ENCODE peak calls at places on chromosomes 11 and 22, in seven cellular contexts. J is left lung; B is HCT116; K is right lobe of liver; O is A549; M is CD8-positive, alpha-beta T cell; S is body of pancreas. A is an unnamed sample.
A peak's percentile ranks its signal among the peaks of the same experiment; 100 is the strongest.

GRCh38 chr22:16845881-16846280 is 20.7 kb upstream of the XKR3 start:
- ATAC-seq in M (no peak), B (no peak), O (no peak), J (no peak), K (peak; percentile 36), S (no peak), A (no peak)

GRCh38 chr11:89613916-89614315 is 96.2 kb upstream of the TRIM77 start:
- ATAC-seq in M (no peak), B (no peak), S (no peak), O (no peak), K (no peak), J (no peak), A (no peak)

GRCh38 chr11:8359521-8359920 is 95.8 kb upstream of the LMO1 start:
- ATAC-seq in J (no peak), O (no peak), B (no peak), S (no peak), K (no peak), M (no peak), A (no peak)

GRCh38 chr11:79661373-79661772 is 220.5 kb upstream of the TENM4 start:
- ATAC-seq in O (no peak), K (no peak), S (no peak), B (no peak), M (no peak), J (no peak), A (no peak)

GRCh38 chr22:26075233-26075632 is 94.0 kb upstream of the SEZ6L start:
- ATAC-seq in J (no peak), O (no peak), S (no peak), K (no peak), M (no peak), B (no peak), A (no peak)

GRCh38 chr11:10941429-10941828 is 83.6 kb upstream of the ZBED5 start:
- ATAC-seq in J (peak; percentile 65), S (no peak), B (no peak), M (no peak), O (no peak), K (no peak), A (no peak)

GRCh38 chr11:104352036-104352435 is 188.1 kb upstream of the PDGFD start:
- ATAC-seq in O (no peak), K (no peak), S (no peak), B (no peak), M (no peak), J (no peak), A (no peak)

GRCh38 chr11:56624661-56625110 is 10.0 kb upstream of the OR5M1 start:
- ATAC-seq in K (peak; percentile 74), O (peak; percentile 95), J (peak; percentile 98), M (no peak), B (no peak), S (peak; percentile 50), A (no peak)

GRCh38 chr11:103661185-103661584 is 375.3 kb upstream of the DDI1 start:
- ATAC-seq in O (no peak), S (peak; percentile 87), M (no peak), B (no peak), J (no peak), K (peak; percentile 92), A (no peak)

GRCh38 chr22:32697331-32697995 is 104.0 kb upstream of the TIMP3 start:
- ATAC-seq in S (no peak), O (no peak), B (no peak), K (no peak), J (no peak), M (no peak), A (no peak)

GRCh38 chr22:30459206-30460052 is 12.4 kb downstream of the SEC14L3 start:
- ATAC-seq in S (no peak), K (peak; percentile 10), J (no peak), O (no peak), M (peak; percentile 70), B (no peak), A (no peak)

GRCh38 chr11:115301029-115301428 is 203.2 kb downstream of the CADM1 start:
- ATAC-seq in O (no peak), M (no peak), B (no peak), S (no peak), J (no peak), K (no peak), A (no peak)

GRCh38 chr11:34468209-34468841 is 29.6 kb downstream of the CAT start:
- ATAC-seq in K (peak; percentile 70), B (peak; percentile 81), M (peak; percentile 76), S (peak; percentile 38), J (peak; percentile 78), O (no peak), A (no peak)

GRCh38 chr11:69620663-69621290 is 20.2 kb upstream of the CCND1 start:
- ATAC-seq in J (peak; percentile 93), O (no peak), K (no peak), B (no peak), S (no peak), M (no peak), A (no peak)

GRCh38 chr11:910044-910588 is 494 bp downstream of the CHID1 start:
- ATAC-seq in M (no peak), O (no peak), K (no peak), B (peak; percentile 20), S (peak; percentile 4), J (peak; percentile 7), A (no peak)

GRCh38 chr11:40306938-40307548 is 1152.4 kb downstream of the LRRC4C start:
- ATAC-seq in S (no peak), O (peak; percentile 71), B (no peak), K (peak; percentile 96), J (peak; percentile 86), M (no peak), A (no peak)

GRCh38 chr22:25623310-25623734 is 58.8 kb downstream of the GRK3 start:
- ATAC-seq in J (no peak), B (no peak), K (no peak), O (no peak), M (no peak), S (no peak), A (no peak)

GRCh38 chr11:133134561-133135173 is 397.6 kb downstream of the OPCML start:
- ATAC-seq in J (peak; percentile 93), S (peak; percentile 70), B (peak; percentile 61), K (peak; percentile 94), O (peak; percentile 47), M (no peak), A (no peak)

GRCh38 chr22:30408388-30409101 is 11.7 kb downstream of the SEC14L2 start:
- ATAC-seq in J (peak; percentile 47), K (no peak), O (peak; percentile 62), B (peak; percentile 87), M (peak; percentile 25), S (no peak), A (peak; percentile 48)

GRCh38 chr11:109870313-109870712 is 222.9 kb upstream of the ZC3H12C start:
- ATAC-seq in M (no peak), S (no peak), K (no peak), J (no peak), B (no peak), O (no peak), A (no peak)

GRCh38 chr11:44407211-44407996 is 97.5 kb upstream of the ALX4 start:
- ATAC-seq in M (no peak), O (no peak), B (no peak), S (no peak), J (no peak), K (no peak), A (no peak)

GRCh38 chr11:4146070-4146764 is 51.6 kb downstream of the RRM1 start:
- ATAC-seq in K (no peak), B (no peak), O (no peak), J (no peak), S (no peak), M (no peak), A (no peak)

GRCh38 chr11:102061276-102061675 is 14.0 kb downstream of the CFAP300 start:
- ATAC-seq in O (no peak), M (no peak), S (no peak), J (peak; percentile 63), K (peak; percentile 47), B (peak; percentile 69), A (no peak)

GRCh38 chr22:31530816-31531180 is 34.5 kb downstream of the SFI1 start:
- ATAC-seq in K (no peak), M (no peak), O (no peak), J (peak; percentile 45), B (no peak), S (no peak), A (peak; percentile 55)

GRCh38 chr22:42074153-42074750 is at the start of gene PHETA2:
- ATAC-seq in J (peak; percentile 2), O (no peak), K (no peak), B (no peak), M (no peak), S (peak; percentile 10), A (no peak)

GRCh38 chr11:111352935-111353695 is 26.0 kb downstream of the POU2AF1 start:
- ATAC-seq in K (no peak), M (no peak), J (peak; percentile 49), O (no peak), S (peak; percentile 84), B (no peak), A (no peak)

GRCh38 chr11:100434821-100435641 is 252.1 kb upstream of the ARHGAP42 start:
- ATAC-seq in S (no peak), B (no peak), M (no peak), J (no peak), O (no peak), K (no peak), A (no peak)
- H3K9me3 ChIP-seq in S (no peaks in the 10 kb centered on the region), B (no peaks in the 10 kb centered on the region), M (no peaks in the 10 kb centered on the region), J (peaks cover 6% of the 10 kb centered on the region), O (no peaks in the 10 kb centered on the region), K (no peaks in the 10 kb centered on the region), A (no peaks in the 10 kb centered on the region)

GRCh38 chr11:86193297-86194095 is 51.1 kb upstream of the EED start:
- ATAC-seq in B (peak; percentile 100), M (peak; percentile 100), O (peak; percentile 100), J (peak; percentile 99), K (peak; percentile 100), S (peak; percentile 99), A (peak; percentile 92)
- TF ChIP-seq CTCF in B (peak; percentile 85), M (peak; percentile 80), O (peak; percentile 85), J (peak; percentile 76), K (peak; percentile 79), S (peak; percentile 85), A (peak; percentile 85)

GRCh38 chr22:22538226-22538989 is 18.3 kb upstream of the ZNF280A start:
- ATAC-seq in S (no peak), M (no peak), O (no peak), K (no peak), J (no peak), B (no peak), A (no peak)
- H3K27ac ChIP-seq in S (no peak overlapping the region), M (no peak overlapping the region), O (no peak overlapping the region), K (no peak overlapping the region), J (no peak overlapping the region), B (no peak overlapping the region), A (no peak overlapping the region)

GRCh38 chr22:47624277-47625012 is 862.0 kb downstream of the TBC1D22A start:
- ATAC-seq in O (no peak), K (no peak), M (no peak), B (no peak), S (no peak), J (no peak), A (no peak)

GRCh38 chr22:47625013-47625385 is 862.5 kb downstream of the TBC1D22A start:
- ATAC-seq in O (no peak), J (no peak), S (no peak), M (no peak), K (no peak), B (no peak), A (no peak)

GRCh38 chr22:47623740-47624103 is 861.3 kb downstream of the TBC1D22A start:
- ATAC-seq in B (no peak), O (no peak), S (no peak), M (no peak), J (no peak), K (no peak), A (no peak)

GRCh38 chr22:47622541-47622940 is 860.1 kb downstream of the TBC1D22A start:
- ATAC-seq in O (no peak), J (no peak), M (no peak), K (no peak), B (no peak), S (no peak), A (no peak)

GRCh38 chr22:47623056-47623739 is 860.7 kb downstream of the TBC1D22A start:
- ATAC-seq in M (no peak), B (no peak), K (no peak), S (no peak), J (no peak), O (no peak), A (no peak)
- H3K9me3 ChIP-seq in M (no peaks in the 10 kb centered on the region), B (peaks cover 3% of the 10 kb centered on the region), K (no peaks in the 10 kb centered on the region), S (no peaks in the 10 kb centered on the region), J (no peaks in the 10 kb centered on the region), O (no peaks in the 10 kb centered on the region), A (no peaks in the 10 kb centered on the region)

A was measured in gastroesophageal sphincter.